ENCODE peak calls at places on chromosomes 12 and 14, in ten cellular contexts. G, I, S, P, K, O, L, R, V and H are unnamed samples.

GRCh38 chr12:77946541-77947021 is 115.9 kb downstream of the NAV3 start:
- DNase-seq in G (no peak), I (no peak), S (no peak), P (no peak), K (no peak), O (no peak), L (no peak), R (no peak), V (no peak), H (no peak)

GRCh38 chr12:14769837-14770494 is 33.3 kb downstream of the WBP11 start:
- DNase-seq in G (peak), I (peak), S (peak), P (peak), K (peak), O (peak), L (no peak), R (peak), V (peak), H (peak)

GRCh38 chr12:109439181-109439580 is 37.9 kb downstream of the KCTD10 start:
- DNase-seq in G (no peak), I (no peak), S (no peak), P (no peak), K (no peak), O (no peak), L (no peak), R (no peak), V (no peak), H (no peak)

GRCh38 chr14:93150227-93151206 is 34.2 kb downstream of the MOAP1 start:
- DNase-seq in G (peak), I (peak), S (no peak), P (peak), K (no peak), O (peak), L (no peak), R (no peak), V (no peak), H (peak)

GRCh38 chr14:31449136-31449535 is 8.2 kb downstream of the DTD2 start:
- DNase-seq in G (no peak), I (no peak), S (no peak), P (no peak), K (no peak), O (peak), L (no peak), R (no peak), V (no peak), H (no peak)

GRCh38 chr14:67806228-67806627 is 10.2 kb downstream of the ZFYVE26 start:
- DNase-seq in G (no peak), I (no peak), S (no peak), P (no peak), K (no peak), O (no peak), L (no peak), R (no peak), V (no peak), H (no peak)

GRCh38 chr14:70804556-70805162 is 4.7 kb downstream of the MAP3K9 start:
- DNase-seq in G (no peak), I (no peak), S (no peak), P (no peak), K (no peak), O (peak), L (no peak), R (no peak), V (no peak), H (no peak)

GRCh38 chr12:75666126-75666979 is 154.9 kb upstream of the KRR1 start:
- DNase-seq in G (no peak), I (peak), S (peak), P (no peak), K (no peak), O (no peak), L (no peak), R (no peak), V (no peak), H (no peak)

GRCh38 chr14:93281937-93282336 is 50.9 kb downstream of the BTBD7 start:
- DNase-seq in G (no peak), I (no peak), S (no peak), P (no peak), K (no peak), O (no peak), L (no peak), R (no peak), V (no peak), H (no peak)

GRCh38 chr12:57276935-57277563 is 26.1 kb upstream of the STAC3 start:
- DNase-seq in G (no peak), I (peak), S (peak), P (peak), K (no peak), O (peak), L (no peak), R (no peak), V (no peak), H (no peak)

GRCh38 chr12:92745874-92746553 is 43.2 kb downstream of the PLEKHG7 start:
- DNase-seq in G (peak), I (no peak), S (peak), P (no peak), K (no peak), O (peak), L (peak), R (peak), V (no peak), H (no peak)

GRCh38 chr14:91417134-91417982 is at the start of gene CCDC88C:
- DNase-seq in G (peak), I (peak), S (peak), P (peak), K (peak), O (peak), L (no peak), R (no peak), V (peak), H (peak)

GRCh38 chr12:15757553-15758255 is 31.5 kb downstream of the EPS8 start:
- DNase-seq in G (no peak), I (no peak), S (peak), P (no peak), K (no peak), O (peak), L (no peak), R (no peak), V (no peak), H (peak)

DNA sequence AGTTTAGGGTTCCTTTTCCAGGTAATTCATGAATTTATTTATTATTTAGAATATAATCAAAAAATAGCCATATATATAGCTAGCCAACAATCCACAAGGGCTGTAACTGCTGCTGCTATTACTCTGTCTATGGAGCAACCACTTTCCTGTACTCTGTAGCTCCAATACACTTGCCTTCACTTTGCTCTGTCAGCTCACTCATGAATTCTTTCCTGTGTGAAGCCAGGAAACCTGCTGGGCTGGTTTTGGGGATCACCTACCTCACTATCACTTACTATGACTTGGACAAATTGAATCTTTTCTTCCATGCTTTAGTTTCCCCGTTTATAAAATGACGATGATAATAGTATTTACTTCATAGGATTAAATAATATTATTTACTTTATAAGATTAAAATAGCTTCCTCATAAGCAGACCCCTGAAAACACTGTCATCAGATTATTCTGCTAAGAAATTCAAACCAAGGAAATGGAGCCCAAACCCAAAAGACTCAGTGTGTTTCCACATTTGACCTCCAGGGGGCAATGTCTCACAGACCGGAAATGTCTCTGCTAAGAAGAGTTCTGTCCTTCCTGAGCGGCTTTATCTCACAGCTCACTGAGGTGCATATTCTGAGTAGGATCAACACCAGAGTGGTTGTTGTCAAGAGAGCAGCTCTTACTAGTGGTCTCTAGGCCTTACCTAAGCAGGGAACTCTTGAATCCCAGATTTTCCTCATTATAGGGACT is 457.1 kb downstream of the DAD1 start:
- DNase-seq in G (no peak), I (peak), S (no peak), P (peak), K (peak), O (peak), L (no peak), R (no peak), V (no peak), H (no peak)
- TF ChIP-seq CTCF in G (peak), I (peak), S (peak), P (peak), K (no peak), O (peak), L (peak), R (peak), V (peak), H (peak)

GRCh38 chr14:29462772-29463171 is 464.9 kb downstream of the PRKD1 start:
- DNase-seq in G (no peak), I (no peak), S (no peak), P (no peak), K (no peak), O (no peak), L (no peak), R (no peak), V (no peak), H (no peak)

GRCh38 chr14:29461131-29461530 is 466.5 kb downstream of the PRKD1 start:
- DNase-seq in G (no peak), I (no peak), S (no peak), P (no peak), K (no peak), O (no peak), L (no peak), R (no peak), V (no peak), H (no peak)

GRCh38 chr14:29465095-29465494 is 462.6 kb downstream of the PRKD1 start:
- DNase-seq in G (no peak), I (no peak), S (no peak), P (no peak), K (no peak), O (no peak), L (no peak), R (no peak), V (no peak), H (no peak)

GRCh38 chr14:29462271-29462670 is 465.4 kb downstream of the PRKD1 start:
- DNase-seq in G (no peak), I (no peak), S (no peak), P (no peak), K (no peak), O (no peak), L (no peak), R (no peak), V (no peak), H (no peak)

DNA sequence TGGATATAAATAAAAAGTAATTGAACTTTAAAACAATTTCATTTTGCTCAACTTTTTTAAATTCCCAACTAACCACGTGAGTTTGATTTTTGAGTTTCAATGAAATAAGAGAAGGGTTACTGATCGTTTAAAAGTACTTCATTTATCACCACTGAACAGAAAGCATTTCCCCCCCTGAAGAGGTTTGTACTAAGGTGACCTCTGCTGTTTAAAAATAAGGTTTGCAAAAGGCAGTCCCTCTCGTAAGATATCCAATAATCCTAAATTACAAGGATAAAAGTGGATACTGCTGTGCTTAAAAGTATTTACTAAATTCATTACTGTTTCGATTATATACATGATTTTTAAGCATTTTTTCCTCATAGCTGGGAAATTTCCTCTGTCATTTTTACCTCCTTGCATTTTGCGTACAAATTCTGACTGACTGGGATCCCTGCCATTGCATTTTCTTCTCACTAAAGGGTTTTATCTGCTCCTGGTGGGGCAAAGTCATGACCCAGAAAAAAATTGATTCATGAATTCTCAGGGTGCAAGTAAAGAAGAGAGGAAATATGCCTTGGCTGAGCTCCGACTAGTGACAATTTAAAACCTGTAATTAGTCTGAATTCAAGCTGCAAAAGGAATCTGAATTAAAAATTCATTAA is 463.8 kb downstream of the PRKD1 start:
- DNase-seq in G (no peak), I (peak), S (peak), P (no peak), K (no peak), O (peak), L (no peak), R (no peak), V (no peak), H (no peak)
- TF ChIP-seq CTCF in G (no peak), I (peak), S (no peak), P (no peak), K (no peak), O (peak), L (no peak), R (no peak), V (no peak), H (no peak)

GRCh38 chr12:67444542-67444941 is 175.4 kb downstream of the CAND1 start:
- DNase-seq in G (no peak), I (no peak), S (no peak), P (no peak), K (no peak), O (no peak), L (no peak), R (no peak), V (no peak), H (no peak)
- TF ChIP-seq CTCF in G (no peak), I (no peak), S (no peak), P (no peak), K (no peak), O (no peak), L (no peak), R (no peak), V (no peak), H (no peak)

DNA sequence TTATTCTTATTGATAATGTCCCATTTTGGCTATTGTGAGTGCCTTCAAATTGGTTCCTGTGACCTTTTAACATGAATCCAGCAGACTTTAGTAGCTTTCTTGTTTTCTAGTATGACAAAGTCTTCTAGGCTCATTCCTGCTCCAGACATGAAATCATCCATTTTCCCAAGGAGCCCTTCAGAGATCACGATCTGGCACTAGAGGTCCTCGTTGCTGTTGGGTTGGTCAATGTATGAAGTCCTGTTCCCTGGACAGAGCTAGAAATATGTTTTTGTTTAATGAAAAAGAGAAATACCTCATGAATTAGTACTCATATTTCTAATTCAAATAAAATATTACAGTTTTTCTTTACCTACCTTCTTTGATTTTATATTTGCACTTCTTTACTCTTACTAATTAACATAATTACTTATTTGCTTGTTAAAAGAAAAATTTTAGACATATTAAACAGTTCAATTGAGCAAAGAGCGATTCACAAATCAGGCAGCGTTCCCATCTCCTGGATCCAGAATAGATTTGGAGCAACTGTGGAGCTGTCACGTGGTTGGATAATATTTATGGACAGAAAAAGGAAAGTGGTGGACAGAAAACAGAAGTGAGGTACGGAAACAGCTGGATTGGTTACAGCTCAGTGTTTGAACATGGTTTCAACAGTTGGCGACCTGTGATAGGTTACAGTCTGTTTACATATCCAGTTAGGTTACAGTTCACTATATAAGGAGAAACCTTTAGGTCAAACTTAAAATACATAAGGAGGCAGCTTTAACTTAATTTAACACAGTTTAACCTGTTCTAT is 19.8 kb upstream of the FAM234B start:
- DNase-seq in G (no peak), I (peak), S (peak), P (peak), K (no peak), O (no peak), L (no peak), R (no peak), V (no peak), H (no peak)
- TF ChIP-seq CTCF in G (no peak), I (peak), S (peak), P (peak), K (no peak), O (no peak), L (peak), R (peak), V (no peak), H (peak)

GRCh38 chr12:4353785-4354208 is 25.7 kb downstream of the FGF23 start:
- DNase-seq in G (no peak), I (peak), S (peak), P (no peak), K (peak), O (peak), L (no peak), R (no peak), V (no peak), H (no peak)
- TF ChIP-seq CTCF in G (peak), I (peak), S (peak), P (no peak), K (peak), O (peak), L (peak), R (peak), V (peak), H (peak)

DNA sequence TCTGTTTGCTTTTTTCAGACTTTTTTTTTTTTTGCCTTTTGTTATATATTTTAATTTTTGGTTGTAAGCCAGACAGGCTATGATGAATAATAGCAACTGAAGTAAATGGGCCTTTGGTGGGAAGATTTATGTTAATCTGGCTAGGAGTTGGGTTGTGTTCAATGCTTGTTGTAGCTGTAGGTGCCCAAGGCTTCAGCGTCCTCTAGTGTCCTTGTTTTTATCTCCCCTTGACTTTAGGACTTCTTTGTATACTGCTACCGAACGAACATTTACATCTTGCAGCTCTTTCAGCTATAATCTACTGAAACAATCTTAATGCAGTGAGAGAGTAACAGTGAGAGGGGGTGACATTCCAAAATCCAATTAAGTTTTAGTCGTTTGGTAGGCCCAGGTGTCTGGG is 848.4 kb upstream of the FBXO33 start:
- DNase-seq in G (no peak), I (no peak), S (no peak), P (no peak), K (no peak), O (peak), L (no peak), R (no peak), V (no peak), H (no peak)
- TF ChIP-seq CTCF in G (no peak), I (no peak), S (no peak), P (no peak), K (no peak), O (peak), L (no peak), R (no peak), V (no peak), H (no peak)

GRCh38 chr12:10873374-10873773 is 10.7 kb downstream of the PRH1 start:
- DNase-seq in G (no peak), I (no peak), S (peak), P (no peak), K (no peak), O (no peak), L (no peak), R (no peak), V (no peak), H (no peak)

GRCh38 chr12:10867381-10867780 is 16.7 kb downstream of the PRH1 start:
- DNase-seq in G (no peak), I (no peak), S (no peak), P (no peak), K (no peak), O (peak), L (no peak), R (no peak), V (no peak), H (no peak)
- TF ChIP-seq CTCF in G (peak), I (peak), S (no peak), P (no peak), K (no peak), O (no peak), L (no peak), R (no peak), V (no peak), H (no peak)

GRCh38 chr12:123433615-123434014 is 2.9 kb downstream of the RILPL2 start:
- DNase-seq in G (no peak), I (no peak), S (no peak), P (no peak), K (no peak), O (no peak), L (no peak), R (no peak), V (no peak), H (no peak)

GRCh38 chr12:123435636-123436016 is 858 bp downstream of the RILPL2 start:
- DNase-seq in G (no peak), I (no peak), S (no peak), P (no peak), K (no peak), O (no peak), L (no peak), R (no peak), V (no peak), H (no peak)

GRCh38 chr12:123431951-123432886 is 4.3 kb downstream of the RILPL2 start:
- DNase-seq in G (no peak), I (no peak), S (no peak), P (no peak), K (no peak), O (no peak), L (no peak), R (no peak), V (no peak), H (peak)

GRCh38 chr12:123441523-123442164 is 5.2 kb upstream of the RILPL2 start:
- DNase-seq in G (no peak), I (no peak), S (no peak), P (no peak), K (no peak), O (no peak), L (no peak), R (no peak), V (peak), H (no peak)

DNA sequence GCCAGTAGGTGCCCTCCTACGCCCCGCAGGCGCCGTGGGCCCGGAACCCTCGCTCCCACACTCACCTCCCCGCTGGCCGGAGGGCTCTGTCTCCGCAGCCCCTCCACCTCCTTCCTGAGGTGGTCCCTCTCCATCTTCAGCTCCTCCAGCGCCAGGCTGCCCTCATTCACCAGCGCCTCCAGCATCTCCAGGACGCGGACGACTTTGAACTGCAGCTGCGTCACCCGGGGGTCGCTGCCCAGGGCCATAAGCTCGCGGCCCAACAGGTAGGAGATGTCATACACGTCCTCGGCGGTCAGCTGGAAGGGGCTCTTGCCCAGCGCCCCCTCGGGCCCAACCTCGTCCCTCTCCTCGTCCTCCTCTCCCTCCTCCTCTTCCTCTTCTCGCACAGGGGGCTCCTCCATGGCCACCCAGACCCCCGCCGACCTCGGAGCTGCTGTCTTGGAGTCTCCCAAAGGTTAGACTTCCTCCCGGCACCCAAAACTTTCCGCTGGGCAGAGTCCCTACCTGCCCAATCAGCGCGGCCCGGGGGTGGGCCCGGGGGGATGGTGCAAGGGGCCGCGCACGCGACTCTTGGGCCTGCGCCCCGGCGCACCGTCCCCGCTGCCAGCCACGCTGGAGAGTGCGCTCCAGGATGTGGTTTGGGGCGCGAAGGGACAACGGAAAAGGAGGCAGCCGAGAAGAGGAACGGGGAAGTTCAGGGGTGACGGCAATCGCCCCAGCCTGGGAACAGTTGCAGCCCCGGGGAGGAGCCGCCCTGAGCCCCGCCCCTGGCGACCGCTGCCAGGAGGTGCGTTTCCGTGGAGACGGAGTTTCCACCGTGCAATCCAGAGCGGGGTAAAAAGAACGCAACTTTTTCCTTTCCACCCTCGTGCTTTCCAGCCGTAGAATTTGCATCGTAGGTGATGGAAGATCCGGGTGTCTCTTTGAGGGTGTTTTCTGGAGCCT is at the start of gene RILPL2:
- DNase-seq in G (peak), I (peak), S (peak), P (peak), K (peak), O (peak), L (no peak), R (peak), V (peak), H (peak)
- TF ChIP-seq CTCF in G (no peak), I (peak), S (no peak), P (no peak), K (no peak), O (peak), L (peak), R (no peak), V (no peak), H (no peak)

GRCh38 chr14:95044463-95045254 is 112.7 kb downstream of the DICER1 start:
- DNase-seq in G (no peak), I (no peak), S (no peak), P (no peak), K (no peak), O (no peak), L (no peak), R (no peak), V (no peak), H (no peak)
- TF ChIP-seq CTCF in G (no peak), I (no peak), S (no peak), P (no peak), K (no peak), O (no peak), L (no peak), R (no peak), V (no peak), H (no peak)